ENCODE peak calls at places on chromosomes 4 and X, in eight cellular contexts. One of them, this sample, is unnamed.

GRCh38 chr4:25927361-25928040 is 13.5 kb downstream of the SMIM20 start:
- DNase-seq in activated naive CD4-positive, alpha-beta T cell: no peak
- DNase-seq in activated CD8-positive, alpha-beta memory T cell treated with anti-CD3 and anti-CD28 coated beads, Interleukin-2, amount 50 U/mL, for 4 hours: no peak
- DNase-seq in stimulated activated CD8-positive, alpha-beta memory T cell treated with anti-CD3 and anti-CD28 coated beads, Interleukin-7, amount 100 ng/mL, for 1 hour: no peak
- DNase-seq in OCI-LY7: no peak
- DNase-seq in WTC11: no peak
- DNase-seq in heart right ventricle: no peak
- DNase-seq in spleen: no peak
- DNase-seq in this sample: no peak

GRCh38 chr4:147325566-147325965 is 155.3 kb upstream of the EDNRA start:
- DNase-seq in WTC11: no peak
- DNase-seq in OCI-LY7: no peak
- DNase-seq in activated CD8-positive, alpha-beta memory T cell treated with anti-CD3 and anti-CD28 coated beads, Interleukin-2, amount 50 U/mL, for 4 hours: no peak
- DNase-seq in activated naive CD4-positive, alpha-beta T cell: no peak
- DNase-seq in heart right ventricle: no peak
- DNase-seq in spleen: no peak
- DNase-seq in stimulated activated CD8-positive, alpha-beta memory T cell treated with anti-CD3 and anti-CD28 coated beads, Interleukin-7, amount 100 ng/mL, for 1 hour: no peak
- DNase-seq in this sample: no peak

GRCh38 chr4:14386196-14386595 is 616.1 kb upstream of the CPEB2 start:
- DNase-seq in WTC11: no peak
- DNase-seq in stimulated activated CD8-positive, alpha-beta memory T cell treated with anti-CD3 and anti-CD28 coated beads, Interleukin-7, amount 100 ng/mL, for 1 hour: no peak
- DNase-seq in activated CD8-positive, alpha-beta memory T cell treated with anti-CD3 and anti-CD28 coated beads, Interleukin-2, amount 50 U/mL, for 4 hours: no peak
- DNase-seq in OCI-LY7: no peak
- DNase-seq in heart right ventricle: no peak
- DNase-seq in activated naive CD4-positive, alpha-beta T cell: no peak
- DNase-seq in spleen: no peak
- DNase-seq in this sample: no peak

GRCh38 chrX:109843963-109844751 is 111.1 kb upstream of the ACSL4 start:
- DNase-seq in spleen: no peak
- DNase-seq in heart right ventricle: no peak
- DNase-seq in activated CD8-positive, alpha-beta memory T cell treated with anti-CD3 and anti-CD28 coated beads, Interleukin-2, amount 50 U/mL, for 4 hours: no peak
- DNase-seq in WTC11: no peak
- DNase-seq in stimulated activated CD8-positive, alpha-beta memory T cell treated with anti-CD3 and anti-CD28 coated beads, Interleukin-7, amount 100 ng/mL, for 1 hour: no peak
- DNase-seq in OCI-LY7: no peak
- DNase-seq in activated naive CD4-positive, alpha-beta T cell: no peak
- DNase-seq in this sample: no peak

GRCh38 chr4:114464873-114465272 is 133.7 kb upstream of the UGT8 start:
- DNase-seq in activated naive CD4-positive, alpha-beta T cell: no peak
- DNase-seq in OCI-LY7: no peak
- DNase-seq in heart right ventricle: no peak
- DNase-seq in WTC11: no peak
- DNase-seq in spleen: no peak
- DNase-seq in stimulated activated CD8-positive, alpha-beta memory T cell treated with anti-CD3 and anti-CD28 coated beads, Interleukin-7, amount 100 ng/mL, for 1 hour: no peak
- DNase-seq in activated CD8-positive, alpha-beta memory T cell treated with anti-CD3 and anti-CD28 coated beads, Interleukin-2, amount 50 U/mL, for 4 hours: no peak
- DNase-seq in this sample: no peak

GRCh38 chrX:109770780-109771179 is 37.7 kb upstream of the ACSL4 start:
- DNase-seq in activated naive CD4-positive, alpha-beta T cell: no peak
- DNase-seq in OCI-LY7: no peak
- DNase-seq in spleen: no peak
- DNase-seq in heart right ventricle: no peak
- DNase-seq in WTC11: no peak
- DNase-seq in activated CD8-positive, alpha-beta memory T cell treated with anti-CD3 and anti-CD28 coated beads, Interleukin-2, amount 50 U/mL, for 4 hours: no peak
- DNase-seq in stimulated activated CD8-positive, alpha-beta memory T cell treated with anti-CD3 and anti-CD28 coated beads, Interleukin-7, amount 100 ng/mL, for 1 hour: no peak
- DNase-seq in this sample: no peak

GRCh38 chrX:103540145-103540544 is 20.9 kb upstream of the RAB40A start:
- DNase-seq in activated naive CD4-positive, alpha-beta T cell: no peak
- DNase-seq in spleen: no peak
- DNase-seq in WTC11: no peak
- DNase-seq in activated CD8-positive, alpha-beta memory T cell treated with anti-CD3 and anti-CD28 coated beads, Interleukin-2, amount 50 U/mL, for 4 hours: no peak
- DNase-seq in stimulated activated CD8-positive, alpha-beta memory T cell treated with anti-CD3 and anti-CD28 coated beads, Interleukin-7, amount 100 ng/mL, for 1 hour: no peak
- DNase-seq in heart right ventricle: no peak
- DNase-seq in OCI-LY7: no peak
- DNase-seq in this sample: no peak

GRCh38 chr4:116839826-116840225 is 245.6 kb downstream of the TRAM1L1 start:
- DNase-seq in WTC11: no peak
- DNase-seq in heart right ventricle: no peak
- DNase-seq in spleen: no peak
- DNase-seq in OCI-LY7: no peak
- DNase-seq in activated CD8-positive, alpha-beta memory T cell treated with anti-CD3 and anti-CD28 coated beads, Interleukin-2, amount 50 U/mL, for 4 hours: no peak
- DNase-seq in stimulated activated CD8-positive, alpha-beta memory T cell treated with anti-CD3 and anti-CD28 coated beads, Interleukin-7, amount 100 ng/mL, for 1 hour: no peak
- DNase-seq in activated naive CD4-positive, alpha-beta T cell: no peak
- DNase-seq in this sample: peak; percentile 14

GRCh38 chrX:148501121-148502066 is 977 bp downstream of the AFF2 start:
- DNase-seq in stimulated activated CD8-positive, alpha-beta memory T cell treated with anti-CD3 and anti-CD28 coated beads, Interleukin-7, amount 100 ng/mL, for 1 hour: no peak
- DNase-seq in WTC11: peak; percentile 51
- DNase-seq in activated CD8-positive, alpha-beta memory T cell treated with anti-CD3 and anti-CD28 coated beads, Interleukin-2, amount 50 U/mL, for 4 hours: peak; percentile 20
- DNase-seq in OCI-LY7: peak; percentile 60
- DNase-seq in spleen: peak; percentile 81
- DNase-seq in activated naive CD4-positive, alpha-beta T cell: no peak
- DNase-seq in heart right ventricle: peak; percentile 1
- DNase-seq in this sample: no peak

GRCh38 chrX:104647084-104647483 is 81.1 kb downstream of the IL1RAPL2 start:
- DNase-seq in WTC11: no peak
- DNase-seq in activated naive CD4-positive, alpha-beta T cell: no peak
- DNase-seq in OCI-LY7: no peak
- DNase-seq in heart right ventricle: no peak
- DNase-seq in activated CD8-positive, alpha-beta memory T cell treated with anti-CD3 and anti-CD28 coated beads, Interleukin-2, amount 50 U/mL, for 4 hours: no peak
- DNase-seq in spleen: no peak
- DNase-seq in stimulated activated CD8-positive, alpha-beta memory T cell treated with anti-CD3 and anti-CD28 coated beads, Interleukin-7, amount 100 ng/mL, for 1 hour: no peak
- DNase-seq in this sample: no peak

GRCh38 chrX:45852884-45853283 is 652.2 kb upstream of the DIPK2B start:
- DNase-seq in heart right ventricle: no peak
- DNase-seq in stimulated activated CD8-positive, alpha-beta memory T cell treated with anti-CD3 and anti-CD28 coated beads, Interleukin-7, amount 100 ng/mL, for 1 hour: no peak
- DNase-seq in activated naive CD4-positive, alpha-beta T cell: no peak
- DNase-seq in WTC11: no peak
- DNase-seq in OCI-LY7: no peak
- DNase-seq in activated CD8-positive, alpha-beta memory T cell treated with anti-CD3 and anti-CD28 coated beads, Interleukin-2, amount 50 U/mL, for 4 hours: no peak
- DNase-seq in spleen: no peak
- DNase-seq in this sample: no peak

GRCh38 chrX:34656842-34657780 is at the start of gene TMEM47:
- DNase-seq in heart right ventricle: peak; percentile 73
- DNase-seq in activated naive CD4-positive, alpha-beta T cell: no peak
- DNase-seq in OCI-LY7: no peak
- DNase-seq in spleen: peak; percentile 73
- DNase-seq in activated CD8-positive, alpha-beta memory T cell treated with anti-CD3 and anti-CD28 coated beads, Interleukin-2, amount 50 U/mL, for 4 hours: no peak
- DNase-seq in WTC11: peak; percentile 84
- DNase-seq in stimulated activated CD8-positive, alpha-beta memory T cell treated with anti-CD3 and anti-CD28 coated beads, Interleukin-7, amount 100 ng/mL, for 1 hour: no peak
- DNase-seq in this sample: peak; percentile 64